ENCODE peak calls at places on chromosomes 2 and 18, in eight cellular contexts. F is upper lobe of left lung, M is HepG2, Y is sigmoid colon, T is H1, O is tibial nerve, A is transverse colon, G is ovary. V is an unnamed sample.

GRCh38 chr2:222000326-222000725 is 298.5 kb downstream of the PAX3 start:
- DNase-seq in A (no peak), T (no peak), G (no peak), Y (no peak), O (no peak), M (no peak), F (no peak), V (no peak)

GRCh38 chr2:98514879-98515570 is 70.4 kb downstream of the INPP4A start:
- DNase-seq in Y (peak; percentile 62), G (no peak), F (no peak), T (no peak), M (no peak), A (no peak), O (no peak), V (no peak)

GRCh38 chr2:165373322-165374025 is 96.0 kb upstream of the CSRNP3 start:
- DNase-seq in O (no peak), T (no peak), M (no peak), G (no peak), F (no peak), A (no peak), Y (no peak), V (no peak)

GRCh38 chr2:221680548-221680947 is 108.4 kb upstream of the EPHA4 start:
- DNase-seq in Y (no peak), G (no peak), A (no peak), F (no peak), T (no peak), M (no peak), O (no peak), V (no peak)

GRCh38 chr2:180983468-180984388 is 3.3 kb downstream of the UBE2E3 start:
- DNase-seq in T (no peak), Y (no peak), O (no peak), F (peak; percentile 37), M (peak; percentile 77), G (no peak), A (peak; percentile 31), V (no peak)

GRCh38 chr2:111157071-111157661 is 36.5 kb downstream of the BCL2L11 start:
- DNase-seq in F (no peak), A (peak; percentile 35), T (no peak), M (no peak), Y (no peak), O (no peak), G (no peak), V (no peak)

GRCh38 chr2:182368446-182368845 is 58.4 kb downstream of the PDE1A start:
- DNase-seq in Y (no peak), A (no peak), G (no peak), T (no peak), F (no peak), M (no peak), O (no peak), V (no peak)

GRCh38 chr18:21064347-21064746 is 47.3 kb downstream of the ROCK1 start:
- DNase-seq in O (no peak), G (no peak), A (no peak), T (no peak), F (no peak), Y (no peak), M (no peak), V (no peak)

GRCh38 chr2:9313443-9313842 is 106.8 kb downstream of the ASAP2 start:
- DNase-seq in Y (no peak), T (no peak), A (no peak), O (no peak), G (no peak), F (no peak), M (no peak), V (no peak)

GRCh38 chr2:100058014-100058310 is 84.4 kb downstream of the AFF3 start:
- DNase-seq in F (no peak), Y (no peak), M (no peak), A (no peak), T (no peak), G (no peak), O (no peak), V (no peak)

GRCh38 chr2:46328316-46328715 is 31.1 kb downstream of the EPAS1 start:
- DNase-seq in O (no peak), M (no peak), F (no peak), T (no peak), G (no peak), Y (no peak), A (no peak), V (no peak)

GRCh38 chr2:46323671-46324207 is 26.5 kb downstream of the EPAS1 start:
- DNase-seq in T (no peak), O (no peak), Y (no peak), F (no peak), A (no peak), M (no peak), G (no peak), V (no peak)

GRCh38 chr2:46325178-46325928 is 28.1 kb downstream of the EPAS1 start:
- DNase-seq in G (no peak), Y (no peak), O (no peak), M (no peak), T (no peak), A (no peak), F (no peak), V (no peak)

GRCh38 chr2:46327627-46328026 is 30.4 kb downstream of the EPAS1 start:
- DNase-seq in T (no peak), O (no peak), A (no peak), Y (no peak), G (no peak), F (no peak), M (no peak), V (no peak)

DNA sequence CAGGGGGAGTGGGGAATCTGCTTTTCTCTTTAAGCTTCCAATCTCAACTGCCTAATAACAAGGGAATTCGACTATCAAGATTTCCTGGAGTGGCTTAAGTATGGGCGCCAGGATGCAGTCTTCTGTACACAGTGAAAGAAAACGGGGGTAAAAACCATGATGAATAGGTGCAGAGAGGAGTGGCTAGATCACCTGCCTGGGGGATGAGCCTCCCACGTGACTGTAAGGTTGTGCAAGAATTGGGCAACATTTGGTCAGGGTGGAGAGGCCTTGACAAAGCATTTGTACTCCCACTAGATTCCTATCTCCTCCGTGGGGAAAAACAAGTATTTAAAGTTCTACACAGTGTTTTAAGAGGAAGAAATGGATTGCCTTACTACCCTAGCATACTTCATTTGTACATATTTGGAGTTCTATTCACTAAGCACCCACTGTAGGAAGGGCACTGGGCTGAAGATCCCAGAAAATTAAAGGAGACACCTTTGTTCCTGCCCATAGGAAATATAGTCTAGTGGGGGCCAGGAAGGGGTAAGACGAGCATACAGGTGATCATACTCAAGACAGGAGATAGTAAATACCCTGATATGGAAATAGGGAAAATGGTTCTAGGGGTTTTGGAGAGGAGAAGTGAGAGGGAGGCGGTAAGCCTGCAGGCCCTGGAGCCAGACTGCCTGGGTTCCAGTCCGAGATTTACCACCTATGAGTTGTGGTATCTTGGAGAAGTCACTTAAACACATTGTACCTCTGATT is 29.2 kb downstream of the EPAS1 start:
- DNase-seq in F (peak; percentile 76), A (no peak), O (no peak), G (no peak), Y (no peak), T (no peak), M (peak; percentile 93), V (no peak)
- TF ChIP-seq CTCF in F (no peak), A (no peak), O (no peak), G (no peak), Y (no peak), T (no peak), M (no peak), V (no peak)

GRCh38 chr2:38187416-38188127 is 111.6 kb upstream of the CYP1B1 start:
- DNase-seq in F (peak; percentile 80), A (peak; percentile 52), Y (peak; percentile 95), O (peak; percentile 72), T (no peak), M (no peak), G (peak; percentile 88), V (peak; percentile 28)
- H3K36me3 ChIP-seq in F (no peaks in the 10 kb centered on the region), A (no peaks in the 10 kb centered on the region), Y (no peaks in the 10 kb centered on the region), O (no peaks in the 10 kb centered on the region), T (no peaks in the 10 kb centered on the region), M (no peaks in the 10 kb centered on the region), G (no peaks in the 10 kb centered on the region), V (no peaks in the 10 kb centered on the region)

DNA sequence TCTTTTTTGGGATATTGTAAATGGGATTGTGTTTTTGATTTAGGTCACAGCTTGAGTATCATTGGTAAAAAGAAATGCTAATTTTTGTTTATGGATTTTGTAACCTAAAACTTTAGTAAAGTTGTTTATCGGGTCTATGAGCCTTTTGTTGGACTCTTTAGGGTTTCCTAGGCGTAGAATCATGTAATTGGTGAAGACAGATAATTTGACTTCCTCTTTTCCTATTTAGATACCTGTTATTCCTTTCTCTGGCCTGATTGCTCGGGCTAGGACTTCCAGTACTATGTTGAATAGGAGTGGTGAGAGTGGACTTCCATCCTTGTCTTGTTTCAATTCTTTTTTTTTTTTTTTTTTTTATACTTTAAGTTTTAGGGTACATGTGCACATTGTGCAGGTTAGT is 149.0 kb downstream of the QPCT start:
- DNase-seq in G (no peak), M (no peak), Y (no peak), A (no peak), O (no peak), F (no peak), T (no peak), V (no peak)
- TF ChIP-seq EP300 in G (no peak), M (no peak), Y (no peak), A (no peak), O (no peak), F (no peak), T (no peak), V (no peak)

DNA sequence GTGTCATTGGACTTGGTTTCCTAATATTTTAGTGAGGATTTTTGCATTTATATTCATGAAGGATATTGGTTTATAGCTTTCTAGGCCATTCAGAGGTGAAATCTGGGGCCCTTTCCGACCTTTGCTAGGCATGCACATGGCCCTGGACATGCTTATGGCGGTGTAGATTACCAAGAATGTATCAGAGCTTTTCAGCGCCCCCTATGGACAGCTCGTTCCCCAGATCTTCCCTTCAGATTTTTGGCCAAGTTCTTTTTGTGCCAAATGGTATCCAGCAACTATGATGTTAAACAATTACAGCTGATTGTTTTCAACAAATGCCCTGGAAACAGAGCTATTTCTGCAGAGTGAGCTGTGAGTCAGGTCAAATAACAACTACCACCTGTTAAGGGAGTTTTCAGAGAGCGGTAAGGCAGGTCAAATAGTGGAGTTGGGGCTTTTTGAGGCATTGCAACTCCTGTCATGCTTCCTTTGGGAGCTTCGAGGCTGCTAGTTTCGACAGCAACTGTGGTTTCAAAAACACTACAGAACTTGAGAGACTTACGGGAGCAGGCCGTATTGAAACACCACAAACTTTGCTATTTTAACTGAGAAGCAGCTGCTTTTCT is 188.3 kb downstream of the ZNF516 start:
- DNase-seq in T (peak; percentile 71), G (no peak), Y (no peak), F (no peak), M (no peak), O (no peak), A (no peak), V (no peak)
- TF ChIP-seq CTCF in T (peak; percentile 62), G (no peak), Y (no peak), F (no peak), M (peak; percentile 33), O (no peak), A (no peak), V (no peak)

DNA sequence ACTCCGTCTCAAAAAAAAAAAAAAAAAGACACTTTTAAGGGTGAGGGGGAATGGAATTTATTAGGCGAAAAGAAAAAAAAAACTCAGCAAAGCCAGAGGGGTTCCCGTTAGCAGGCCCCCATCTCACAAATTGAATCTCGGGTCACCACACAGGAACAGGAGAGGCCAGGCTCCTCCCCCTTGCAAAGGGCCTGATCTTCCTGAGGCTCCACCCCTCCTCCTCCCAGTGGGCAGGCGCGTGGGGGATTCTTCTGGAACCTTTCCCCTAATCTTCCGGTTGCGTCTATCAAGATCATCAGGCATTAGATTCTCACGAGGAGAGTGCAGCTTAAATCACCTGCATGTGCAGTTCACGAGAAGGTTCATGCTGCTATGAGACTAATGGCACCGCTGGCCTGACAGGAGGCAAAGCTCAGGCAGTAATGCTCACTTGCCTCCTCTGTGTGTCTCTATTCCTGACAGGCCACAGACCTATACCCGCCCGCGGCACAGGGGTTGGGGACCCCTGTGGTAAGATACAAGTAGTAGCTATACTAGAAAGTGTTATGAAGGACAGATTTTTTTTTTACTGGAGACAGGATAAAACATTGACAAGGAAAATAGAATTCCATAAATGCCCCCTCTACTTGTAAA is 45.8 kb downstream of the TAF4B start:
- DNase-seq in T (no peak), Y (no peak), O (no peak), A (no peak), M (no peak), G (no peak), F (no peak), V (no peak)
- H3K36me3 ChIP-seq in T (peaks cover 17% of the 10 kb centered on the region), Y (peaks cover 3% of the 10 kb centered on the region), O (peaks cover 43% of the 10 kb centered on the region), A (no peaks in the 10 kb centered on the region), M (peaks cover 4% of the 10 kb centered on the region), G (no peaks in the 10 kb centered on the region), F (no peaks in the 10 kb centered on the region), V (peaks cover 28% of the 10 kb centered on the region)